ENCODE peak calls at places on chromosomes 3 and 15, in eight cellular contexts. K is astrocyte, W is progenitor cell of endocrine pancreas, A is fibroblast of mammary gland, H is tibial nerve, X is AG09309, F is AG04450, P is cardiac fibroblast. J is an unnamed sample.

GRCh38 chr15:47460775-47461174 is 256.5 kb upstream of the SEMA6D start:
- DNase-seq in P (no peak), K (no peak), H (no peak), A (no peak), F (no peak), W (no peak), X (no peak), J (no peak)

GRCh38 chr15:88571153-88572029 is 24.9 kb upstream of the DET1 start:
- DNase-seq in H (no peak), X (no peak), K (no peak), P (no peak), A (no peak), W (no peak), F (no peak), J (no peak)

GRCh38 chr3:195727596-195728195 is 6.9 kb downstream of the MUC20 start:
- DNase-seq in P (no peak), A (no peak), X (no peak), F (no peak), W (no peak), K (no peak), H (no peak), J (no peak)

GRCh38 chr3:46496745-46497555 is 826 bp upstream of the RTP3 start:
- DNase-seq in F (no peak), H (no peak), X (no peak), A (no peak), P (peak), W (no peak), K (no peak), J (no peak)

GRCh38 chr3:52721002-52721741 is 15.3 kb downstream of the SPCS1 start:
- DNase-seq in X (no peak), H (no peak), W (no peak), A (no peak), F (no peak), K (no peak), P (peak), J (peak)

GRCh38 chr3:109336272-109336957 is 931 bp downstream of the DPPA4 start:
- DNase-seq in K (peak), F (no peak), P (peak), X (no peak), H (no peak), W (no peak), A (peak), J (peak)

GRCh38 chr3:37660782-37661181 is 200.9 kb upstream of the CTDSPL start:
- DNase-seq in K (no peak), W (no peak), F (no peak), A (no peak), X (no peak), H (no peak), P (no peak), J (no peak)

GRCh38 chr3:13461169-13462124 is 18.7 kb upstream of the HDAC11 start:
- DNase-seq in K (no peak), A (peak), X (no peak), W (peak), P (peak), H (no peak), F (no peak), J (peak)

GRCh38 chr3:154018100-154018696 is 103.0 kb upstream of the ARHGEF26 start:
- DNase-seq in F (no peak), X (no peak), P (peak), H (no peak), W (peak), K (no peak), A (peak), J (peak)

GRCh38 chr3:184193991-184194539 is 8.1 kb downstream of the ABCF3 start:
- DNase-seq in A (no peak), W (no peak), F (no peak), X (no peak), K (no peak), H (no peak), P (no peak), J (no peak)

GRCh38 chr15:78685157-78685830 is 44.3 kb upstream of the CHRNB4 start:
- DNase-seq in X (no peak), H (no peak), F (no peak), K (no peak), P (no peak), A (no peak), W (no peak), J (no peak)

GRCh38 chr3:12198301-12198700 is 39.6 kb upstream of the TIMP4 start:
- DNase-seq in K (peak), W (no peak), H (no peak), A (peak), F (no peak), P (peak), X (peak), J (peak)

GRCh38 chr3:132321321-132321720 is 4.1 kb downstream of the ACP3 start:
- DNase-seq in X (no peak), F (no peak), W (no peak), P (no peak), A (no peak), H (no peak), K (no peak), J (no peak)

GRCh38 chr3:195696632-195697278 is 24.0 kb upstream of the MUC20 start:
- DNase-seq in K (no peak), H (no peak), X (no peak), A (no peak), P (no peak), F (no peak), W (no peak), J (no peak)

GRCh38 chr3:171784937-171785336 is 25.3 kb downstream of the PLD1 start:
- DNase-seq in K (no peak), X (no peak), P (no peak), H (no peak), W (no peak), F (no peak), A (no peak), J (peak)

GRCh38 chr3:182954553-182954952 is 25.8 kb downstream of the DCUN1D1 start:
- DNase-seq in K (peak), X (no peak), P (peak), W (no peak), F (no peak), A (no peak), H (no peak), J (no peak)

GRCh38 chr3:128339491-128340012 is 127.1 kb downstream of the DNAJB8 start:
- DNase-seq in H (no peak), K (no peak), P (no peak), W (no peak), A (no peak), F (no peak), X (no peak), J (peak)

GRCh38 chr3:169755488-169755887 is 9.4 kb downstream of the TERC start:
- DNase-seq in X (no peak), F (no peak), H (no peak), K (no peak), P (no peak), W (no peak), A (no peak), J (no peak)

GRCh38 chr3:167653750-167654149 is at the start of gene WDR49:
- DNase-seq in P (no peak), A (no peak), K (no peak), W (no peak), F (no peak), H (no peak), X (no peak), J (no peak)

GRCh38 chr3:156389151-156389760 is 165.7 kb downstream of the SSR3 start:
- DNase-seq in P (no peak), H (no peak), K (peak), F (no peak), X (no peak), A (peak), W (no peak), J (no peak)

GRCh38 chr3:171459942-171460225 is 321 bp downstream of the TNIK start:
- DNase-seq in A (peak), F (no peak), P (no peak), W (no peak), H (no peak), K (no peak), X (no peak), J (peak)

GRCh38 chr3:127406309-127407025 is 118.6 kb upstream of the PRR20G start:
- DNase-seq in K (no peak), H (no peak), F (no peak), W (no peak), X (no peak), A (peak), P (peak), J (peak)

GRCh38 chr15:30043211-30043655 is 39.5 kb upstream of the GOLGA8J start:
- DNase-seq in H (no peak), P (peak), F (no peak), A (peak), W (no peak), X (no peak), K (peak), J (peak)

GRCh38 chr3:50251220-50251619 is 15.2 kb downstream of the GNAI2 start:
- DNase-seq in P (peak), K (peak), A (peak), H (no peak), F (no peak), X (peak), W (no peak), J (peak)

GRCh38 chr3:176293277-176293676 is 904.0 kb downstream of the TBL1XR1 start:
- DNase-seq in F (no peak), W (no peak), A (no peak), X (peak), K (no peak), H (no peak), P (no peak), J (no peak)

GRCh38 chr3:112061152-112061551 is 25.0 kb upstream of the C3orf52 start:
- DNase-seq in W (no peak), K (peak), F (no peak), H (no peak), A (peak), P (peak), X (peak), J (peak)

GRCh38 chr3:127141921-127142730 is 50.8 kb upstream of the PRR23E start:
- DNase-seq in K (no peak), F (no peak), P (no peak), A (no peak), H (no peak), W (no peak), X (no peak), J (peak)

GRCh38 chr3:148079370-148079769 is 618.3 kb upstream of the AGTR1 start:
- DNase-seq in P (no peak), W (no peak), X (no peak), H (no peak), F (no peak), A (no peak), K (no peak), J (no peak)

GRCh38 chr15:53834214-53834613 is 74.8 kb upstream of the WDR72 start:
- DNase-seq in W (no peak), P (no peak), X (no peak), A (no peak), K (no peak), F (no peak), H (no peak), J (no peak)

GRCh38 chr3:15750879-15751278 is 46.9 kb downstream of the ANKRD28 start:
- DNase-seq in X (no peak), A (no peak), W (no peak), K (no peak), H (no peak), F (no peak), P (no peak), J (no peak)

GRCh38 chr3:186588619-186589018 is 18.1 kb downstream of the DNAJB11 start:
- DNase-seq in F (no peak), K (no peak), W (no peak), X (no peak), P (peak), H (no peak), A (no peak), J (no peak)

GRCh38 chr3:43892535-43892934 is 201.8 kb downstream of the ABHD5 start:
- DNase-seq in K (no peak), W (no peak), A (no peak), X (no peak), P (no peak), F (no peak), H (no peak), J (no peak)

GRCh38 chr3:72973786-72974185 is 22.8 kb upstream of the PPP4R2 start:
- DNase-seq in A (no peak), H (no peak), K (no peak), X (no peak), P (no peak), F (no peak), W (no peak), J (no peak)

GRCh38 chr3:72974956-72975355 is 21.7 kb upstream of the PPP4R2 start:
- DNase-seq in H (no peak), F (no peak), A (no peak), K (no peak), W (no peak), P (no peak), X (no peak), J (no peak)

GRCh38 chr3:72977463-72977862 is 19.1 kb upstream of the PPP4R2 start:
- DNase-seq in W (no peak), H (no peak), X (peak), A (no peak), F (no peak), K (no peak), P (no peak), J (no peak)

GRCh38 chr3:72976182-72976825 is 20.3 kb upstream of the PPP4R2 start:
- DNase-seq in X (peak), P (peak), W (no peak), F (no peak), A (peak), K (no peak), H (no peak), J (peak)

DNA sequence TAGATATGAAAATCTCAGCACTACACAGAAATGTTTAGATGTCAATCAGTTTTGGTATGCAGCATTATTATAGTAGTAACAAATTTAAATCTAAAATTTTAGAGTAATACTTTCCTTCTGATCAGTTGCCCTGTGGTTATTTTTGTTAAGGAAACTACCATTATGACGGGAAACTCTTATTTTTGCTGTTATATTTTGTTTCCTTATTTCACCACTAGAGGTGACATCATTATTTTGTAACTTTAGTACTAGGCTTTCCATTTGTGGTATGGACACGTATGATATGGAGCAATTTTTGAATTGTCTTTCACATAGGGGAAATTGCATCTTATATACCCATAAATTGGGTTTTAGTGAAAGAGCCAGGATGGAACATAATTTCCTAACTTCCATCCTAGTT is 19.6 kb upstream of the PPP4R2 start:
- DNase-seq in H (no peak), X (no peak), F (no peak), W (no peak), P (peak), K (no peak), A (peak), J (peak)
- TF ChIP-seq CTCF in H (peak), X (no peak), F (no peak), W (peak), P (no peak), K (peak), A (no peak), J (no peak)

GRCh38 chr3:64316971-64317370 is 91.7 kb upstream of the PRICKLE2 start:
- DNase-seq in H (no peak), X (no peak), P (peak), W (no peak), A (peak), K (peak), F (no peak), J (peak)

GRCh38 chr3:64318001-64318400 is 92.7 kb upstream of the PRICKLE2 start:
- DNase-seq in X (no peak), P (no peak), H (no peak), K (peak), F (no peak), A (no peak), W (no peak), J (no peak)

GRCh38 chr3:64321747-64322146 is 96.5 kb upstream of the PRICKLE2 start:
- DNase-seq in H (no peak), A (peak), X (no peak), F (peak), W (no peak), P (peak), K (peak), J (peak)

GRCh38 chr3:64318670-64319271 is 93.5 kb upstream of the PRICKLE2 start:
- DNase-seq in P (no peak), A (no peak), K (no peak), X (no peak), W (no peak), F (no peak), H (no peak), J (no peak)

GRCh38 chr3:64319391-64319790 is 94.1 kb upstream of the PRICKLE2 start:
- DNase-seq in X (no peak), F (no peak), H (no peak), K (no peak), A (peak), W (no peak), P (no peak), J (no peak)
- TF ChIP-seq CTCF in X (peak), F (peak), H (no peak), K (peak), A (peak), W (peak), P (no peak), J (peak)

GRCh38 chr3:72080101-72080500 is 295.2 kb upstream of the PROK2 start:
- DNase-seq in K (no peak), X (no peak), W (no peak), A (no peak), P (no peak), H (no peak), F (no peak), J (no peak)

GRCh38 chr3:72081456-72081855 is 296.5 kb upstream of the PROK2 start:
- DNase-seq in F (no peak), W (no peak), K (no peak), H (no peak), P (no peak), A (no peak), X (no peak), J (no peak)

GRCh38 chr3:72079369-72079872 is 294.5 kb upstream of the PROK2 start:
- DNase-seq in P (no peak), W (no peak), H (no peak), F (no peak), A (no peak), K (no peak), X (no peak), J (no peak)

GRCh38 chr3:72082121-72082715 is 297.3 kb upstream of the PROK2 start:
- DNase-seq in X (peak), A (peak), P (peak), K (peak), H (no peak), F (no peak), W (no peak), J (peak)

GRCh38 chr3:72080800-72081199 is 295.9 kb upstream of the PROK2 start:
- DNase-seq in P (no peak), W (no peak), A (no peak), K (no peak), H (no peak), F (no peak), X (no peak), J (no peak)
- TF ChIP-seq CTCF in P (no peak), W (no peak), A (no peak), K (no peak), H (no peak), F (no peak), X (no peak), J (no peak)

DNA sequence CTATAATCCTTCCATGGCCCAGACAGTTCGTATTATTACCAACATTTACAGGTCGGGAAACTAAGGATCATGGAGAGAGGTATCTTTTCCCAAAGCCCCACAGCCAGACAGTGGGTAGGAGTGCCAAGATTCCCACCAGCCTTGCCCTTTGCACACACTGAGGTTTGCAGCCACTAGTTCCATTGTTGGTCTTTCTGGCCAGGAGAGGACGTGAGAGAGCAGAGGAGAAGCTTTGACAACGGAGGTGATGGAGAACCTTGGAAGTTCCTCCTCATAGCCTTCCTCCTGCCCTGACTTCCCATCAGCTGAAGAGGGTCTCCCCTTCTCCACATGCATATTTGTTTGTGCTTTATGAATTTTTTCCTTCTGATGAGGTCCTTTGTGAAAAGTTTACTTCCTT is 50.5 kb upstream of the PLCL2 start:
- DNase-seq in P (no peak), W (no peak), K (no peak), H (no peak), X (no peak), A (no peak), F (no peak), J (no peak)
- TF ChIP-seq CTCF in P (no peak), W (no peak), K (no peak), H (no peak), X (no peak), A (no peak), F (no peak), J (no peak)

GRCh38 chr3:157494581-157495281 is 8.5 kb downstream of the VEPH1 start:
- DNase-seq in F (no peak), K (peak), P (no peak), H (no peak), X (no peak), A (no peak), W (no peak), J (peak)

GRCh38 chr3:157498374-157498773 is 4.8 kb downstream of the VEPH1 start:
- DNase-seq in P (no peak), W (no peak), X (no peak), F (no peak), K (no peak), A (no peak), H (no peak), J (no peak)

GRCh38 chr3:157491136-157491535 is 12.1 kb downstream of the VEPH1 start:
- DNase-seq in W (no peak), H (no peak), F (no peak), X (no peak), K (no peak), A (no peak), P (no peak), J (no peak)

GRCh38 chr3:157495846-157496245 is 7.4 kb downstream of the VEPH1 start:
- DNase-seq in X (no peak), H (no peak), A (no peak), W (no peak), F (no peak), K (no peak), P (no peak), J (no peak)

GRCh38 chr3:157493627-157494550 is 9.3 kb downstream of the VEPH1 start:
- DNase-seq in W (no peak), X (peak), A (peak), P (peak), F (no peak), K (peak), H (no peak), J (peak)
- TF ChIP-seq CTCF in W (peak), X (peak), A (peak), P (peak), F (peak), K (peak), H (peak), J (peak)

DNA sequence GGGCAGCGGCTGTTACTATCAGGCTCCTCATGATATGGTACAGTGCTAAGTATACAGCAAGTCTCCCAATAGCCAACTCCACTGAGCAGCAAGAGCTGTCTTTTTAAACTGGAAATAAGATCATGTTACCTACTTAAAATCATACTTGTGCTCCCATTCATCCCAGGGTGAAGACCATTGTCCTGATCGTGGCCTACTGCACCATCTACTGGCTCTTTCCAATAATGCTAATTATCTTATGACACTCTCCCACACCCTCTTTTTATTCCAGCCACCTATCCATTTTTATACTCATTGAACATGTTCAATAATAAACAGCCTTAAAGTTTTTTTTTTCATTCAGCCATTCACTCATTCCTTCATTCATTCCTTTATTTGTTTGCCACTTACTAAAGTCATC is 117.7 kb downstream of the GBE1 start:
- DNase-seq in X (peak), P (peak), A (peak), W (no peak), F (no peak), H (no peak), K (peak), J (peak)
- TF ChIP-seq CTCF in X (peak), P (no peak), A (peak), W (peak), F (peak), H (no peak), K (peak), J (peak)

GRCh38 chr3:26118165-26118564 is 328.3 kb downstream of the OXSM start:
- DNase-seq in W (no peak), F (no peak), K (no peak), P (peak), H (no peak), X (no peak), A (no peak), J (no peak)
- TF ChIP-seq CTCF in W (peak), F (no peak), K (peak), P (no peak), H (no peak), X (no peak), A (no peak), J (no peak)

J was measured in fibroblast of villous mesenchyme.